ENCODE peak calls at places on chromosomes 7 and 10, in six cellular contexts. C, U, F, A, M and O are unnamed samples.

GRCh38 chr10:1657500-1657899 is 79.8 kb downstream of the ADARB2 start:
- DNase-seq in C (no peak), M (no peak), U (no peak), A (no peak), F (no peak), O (no peak)

GRCh38 chr7:55965805-55966421 is 1.5 kb downstream of the NIPSNAP2 start:
- DNase-seq in U (no peak), F (peak; percentile 89), M (no peak), C (no peak), A (no peak), O (peak; percentile 87)

GRCh38 chr10:29517352-29517923 is 117.3 kb downstream of the SVIL start:
- DNase-seq in C (peak; percentile 59), F (no peak), A (peak; percentile 61), M (no peak), U (no peak), O (peak; percentile 48)

GRCh38 chr10:132848951-132849545 is 63.1 kb upstream of the NKX6-2 start:
- DNase-seq in U (no peak), M (no peak), A (no peak), F (no peak), C (no peak), O (no peak)

GRCh38 chr7:103101543-103101942 is 26.6 kb downstream of the ARMC10 start:
- DNase-seq in M (no peak), U (no peak), A (no peak), F (no peak), C (no peak), O (no peak)

GRCh38 chr7:112337177-112337576 is 113.1 kb upstream of the IFRD1 start:
- DNase-seq in M (no peak), F (no peak), A (no peak), C (no peak), U (no peak), O (no peak)

GRCh38 chr7:30617359-30617758 is 22.7 kb downstream of the GARS1 start:
- DNase-seq in C (no peak), F (no peak), U (no peak), M (no peak), A (no peak), O (no peak)

GRCh38 chr10:18195060-18195799 is 55.0 kb downstream of the CACNB2 start:
- DNase-seq in U (peak; percentile 3), C (peak; percentile 17), M (no peak), A (no peak), F (no peak), O (no peak)

GRCh38 chr10:14837003-14837755 is 658 bp downstream of the CDNF start:
- DNase-seq in F (peak; percentile 51), A (no peak), C (no peak), U (no peak), M (no peak), O (peak; percentile 54)

GRCh38 chr10:121288011-121288410 is 310.2 kb downstream of the FGFR2 start:
- DNase-seq in F (peak; percentile 71), C (no peak), U (no peak), A (no peak), M (no peak), O (peak; percentile 80)

GRCh38 chr10:77282163-77282562 is 355.4 kb downstream of the KCNMA1 start:
- DNase-seq in U (no peak), M (no peak), A (no peak), C (no peak), F (no peak), O (no peak)

GRCh38 chr7:2542011-2542923 is 13.1 kb downstream of the BRAT1 start:
- DNase-seq in M (no peak), C (no peak), U (no peak), F (no peak), A (no peak), O (no peak)

GRCh38 chr7:149605696-149606095 is 108.1 kb upstream of the ZNF746 start:
- DNase-seq in A (no peak), F (no peak), C (no peak), U (no peak), M (no peak), O (no peak)

GRCh38 chr7:65983965-65984654 is 2.1 kb upstream of the GUSB start:
- DNase-seq in C (no peak), M (no peak), U (no peak), F (peak; percentile 68), A (peak; percentile 52), O (peak; percentile 67)

GRCh38 chr7:70764004-70764691 is 367.8 kb upstream of the GALNT17 start:
- DNase-seq in M (no peak), U (no peak), A (no peak), F (no peak), C (no peak), O (no peak)

GRCh38 chr10:131676971-131677421 is 223.8 kb upstream of the PPP2R2D start:
- DNase-seq in U (no peak), M (no peak), A (no peak), F (no peak), C (no peak), O (no peak)

GRCh38 chr7:120988591-120989299 is at the start of gene CPED1:
- DNase-seq in F (peak; percentile 48), M (peak; percentile 51), U (no peak), C (peak; percentile 81), A (peak; percentile 15), O (peak; percentile 61)

GRCh38 chr10:86682675-86683074 is 14.4 kb downstream of the LDB3 start:
- DNase-seq in A (no peak), M (no peak), F (no peak), C (no peak), U (no peak), O (no peak)

GRCh38 chr10:86681722-86682386 is 13.5 kb downstream of the LDB3 start:
- DNase-seq in A (no peak), M (no peak), F (no peak), U (no peak), C (no peak), O (no peak)

GRCh38 chr10:86685416-86685815 is 17.1 kb downstream of the LDB3 start:
- DNase-seq in A (no peak), C (no peak), F (no peak), U (no peak), M (no peak), O (no peak)

GRCh38 chr10:86685893-86686632 is 17.8 kb downstream of the LDB3 start:
- DNase-seq in A (no peak), U (no peak), M (no peak), F (no peak), C (no peak), O (no peak)

GRCh38 chr10:86684305-86684704 is 16.0 kb downstream of the LDB3 start:
- DNase-seq in F (no peak), C (peak; percentile 41), M (no peak), A (no peak), U (no peak), O (no peak)
- TF ChIP-seq CTCF in F (no peak), C (peak; percentile 42), M (no peak), A (peak; percentile 34), U (peak; percentile 79), O (peak; percentile 10)

GRCh38 chr10:71728218-71728737 is 8.7 kb upstream of the C10orf105 start:
- DNase-seq in C (no peak), U (no peak), A (peak; percentile 19), M (no peak), F (no peak), O (no peak)

GRCh38 chr10:71726673-71727428 is 7.3 kb upstream of the C10orf105 start:
- DNase-seq in U (no peak), C (no peak), A (no peak), M (no peak), F (no peak), O (no peak)

GRCh38 chr10:71725998-71726672 is 6.6 kb upstream of the C10orf105 start:
- DNase-seq in U (no peak), C (peak; percentile 58), M (no peak), F (peak; percentile 55), A (peak; percentile 67), O (peak; percentile 27)

GRCh38 chr10:71729023-71729649 is 9.6 kb upstream of the C10orf105 start:
- DNase-seq in U (no peak), M (peak; percentile 49), F (peak; percentile 72), C (no peak), A (peak; percentile 54), O (peak; percentile 89)

GRCh38 chr10:71727429-71728217 is 8.0 kb upstream of the C10orf105 start:
- DNase-seq in A (no peak), C (peak; percentile 30), F (peak; percentile 21), U (no peak), M (no peak), O (peak; percentile 31)
- H3K4me3 ChIP-seq in A (no peak overlapping the region), C (no peak overlapping the region), F (no peak overlapping the region), U (no peak overlapping the region), M (no peak overlapping the region), O (no peak overlapping the region)

GRCh38 chr10:44962870-44963738 is 3.5 kb downstream of the RASSF4 start:
- DNase-seq in C (no peak), A (no peak), M (no peak), F (no peak), U (no peak), O (no peak)
- TF ChIP-seq CTCF in C (peak; percentile 14), A (no peak), M (no peak), F (peak; percentile 24), U (peak; percentile 21), O (peak; percentile 26)

DNA sequence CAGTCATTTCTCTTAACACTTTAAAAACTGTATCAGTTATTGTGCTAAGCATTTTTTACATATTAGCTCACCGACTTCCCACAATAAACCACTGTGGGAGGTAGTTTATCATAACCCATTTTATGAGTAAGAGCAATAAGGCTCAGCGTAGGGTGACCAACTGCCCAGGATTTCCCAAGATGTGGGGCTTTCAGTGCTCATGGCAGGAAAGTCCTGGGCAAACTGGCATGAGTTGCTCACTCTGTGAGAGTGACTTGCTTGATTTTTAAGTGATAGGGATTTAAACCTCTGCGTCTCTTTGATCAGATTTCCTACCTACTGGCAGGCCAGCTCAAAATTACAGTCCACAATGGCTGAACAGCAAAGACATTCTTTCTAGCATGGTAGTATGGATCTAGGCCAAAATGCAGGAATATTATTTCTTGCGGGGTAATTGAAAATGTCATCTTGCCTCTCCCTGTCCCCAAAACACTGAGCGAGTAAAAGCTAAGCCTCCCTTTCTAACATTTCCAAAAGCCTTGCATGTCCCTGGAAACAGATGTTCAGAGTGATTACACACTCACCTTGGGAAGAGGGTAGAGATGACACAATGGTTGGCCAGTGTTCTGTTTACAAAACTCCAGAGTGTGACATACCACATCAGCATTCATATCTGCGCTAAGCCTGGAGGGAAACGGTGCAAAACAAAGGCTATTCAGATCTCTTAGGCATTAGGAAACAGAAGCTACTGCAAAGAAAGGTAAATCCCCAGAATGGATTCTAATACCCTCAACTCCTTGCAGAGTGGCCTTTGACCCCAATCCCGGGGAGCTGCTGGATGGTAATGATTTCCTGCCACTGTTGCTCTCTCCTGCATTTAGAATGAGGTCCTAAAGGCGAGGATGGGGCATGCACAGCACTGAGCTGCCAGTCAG is 65.4 kb downstream of the AOAH start:
- DNase-seq in U (peak; percentile 76), C (peak; percentile 87), F (peak; percentile 87), A (peak; percentile 35), M (no peak), O (peak; percentile 97)
- H3K4me3 ChIP-seq in U (no peak overlapping the region), C (no peak overlapping the region), F (no peak overlapping the region), A (no peak overlapping the region), M (no peak overlapping the region), O (no peak overlapping the region)

GRCh38 chr7:42380411-42380810 is 143.4 kb upstream of the GLI3 start:
- DNase-seq in U (no peak), F (no peak), C (peak; percentile 9), M (no peak), A (no peak), O (peak; percentile 6)

GRCh38 chr7:42389697-42390096 is 152.7 kb upstream of the GLI3 start:
- DNase-seq in C (no peak), U (no peak), M (no peak), A (no peak), F (peak; percentile 67), O (peak; percentile 85)

GRCh38 chr7:42385912-42386311 is 148.9 kb upstream of the GLI3 start:
- DNase-seq in C (no peak), U (no peak), A (no peak), F (no peak), M (no peak), O (no peak)
- TF ChIP-seq CTCF in C (peak; percentile 5), U (no peak), A (no peak), F (no peak), M (no peak), O (peak; percentile 9)